ENCODE peak calls at places on chromosomes 13 and 19, in four cellular contexts. One of them, this sample, is unnamed.

GRCh38 chr19:4322942-4323665 is 15.5 kb downstream of the STAP2 start:
- DNase-seq in OCI-LY7: no peak
- DNase-seq in PC-3: no peak
- DNase-seq in AG04450: no peak
- DNase-seq in this sample: no peak

GRCh38 chr19:10079031-10079453 is 7.1 kb upstream of the SHFL start:
- DNase-seq in OCI-LY7: no peak
- DNase-seq in PC-3: peak; percentile 7
- DNase-seq in AG04450: no peak
- DNase-seq in this sample: no peak

GRCh38 chr19:38617283-38617763 is 430 bp downstream of the MAP4K1 start:
- DNase-seq in PC-3: no peak
- DNase-seq in OCI-LY7: peak; percentile 59
- DNase-seq in AG04450: no peak
- DNase-seq in this sample: no peak

GRCh38 chr19:53158119-53158656 is 665 bp downstream of the ZNF347 start:
- DNase-seq in OCI-LY7: peak; percentile 37
- DNase-seq in PC-3: peak; percentile 41
- DNase-seq in AG04450: no peak
- DNase-seq in this sample: peak; percentile 2

GRCh38 chr19:1093811-1094553 is 1.2 kb downstream of the POLR2E start:
- DNase-seq in AG04450: no peak
- DNase-seq in OCI-LY7: no peak
- DNase-seq in PC-3: no peak
- DNase-seq in this sample: no peak

GRCh38 chr13:30676672-30677071 is 58.7 kb upstream of the ALOX5AP start:
- DNase-seq in OCI-LY7: no peak
- DNase-seq in PC-3: peak; percentile 54
- DNase-seq in AG04450: no peak
- DNase-seq in this sample: no peak

GRCh38 chr19:15251749-15252397 is 19.6 kb upstream of the EPHX3 start:
- DNase-seq in OCI-LY7: no peak
- DNase-seq in AG04450: peak; percentile 90
- DNase-seq in PC-3: peak; percentile 55
- DNase-seq in this sample: peak; percentile 59

GRCh38 chr13:94705081-94705751 is 7.1 kb downstream of the SOX21 start:
- DNase-seq in OCI-LY7: no peak
- DNase-seq in PC-3: no peak
- DNase-seq in AG04450: no peak
- DNase-seq in this sample: no peak

GRCh38 chr19:6099633-6100032 is 10.7 kb downstream of the RFX2 start:
- DNase-seq in OCI-LY7: no peak
- DNase-seq in AG04450: no peak
- DNase-seq in PC-3: no peak
- DNase-seq in this sample: no peak

GRCh38 chr19:6099037-6099436 is 11.3 kb downstream of the RFX2 start:
- DNase-seq in AG04450: no peak
- DNase-seq in OCI-LY7: no peak
- DNase-seq in PC-3: no peak
- DNase-seq in this sample: no peak

GRCh38 chr19:6101291-6101690 is 9.0 kb downstream of the RFX2 start:
- DNase-seq in AG04450: no peak
- DNase-seq in OCI-LY7: no peak
- DNase-seq in PC-3: no peak
- DNase-seq in this sample: no peak

GRCh38 chr19:6101991-6102390 is 8.3 kb downstream of the RFX2 start:
- DNase-seq in PC-3: no peak
- DNase-seq in AG04450: no peak
- DNase-seq in OCI-LY7: no peak
- DNase-seq in this sample: no peak

DNA sequence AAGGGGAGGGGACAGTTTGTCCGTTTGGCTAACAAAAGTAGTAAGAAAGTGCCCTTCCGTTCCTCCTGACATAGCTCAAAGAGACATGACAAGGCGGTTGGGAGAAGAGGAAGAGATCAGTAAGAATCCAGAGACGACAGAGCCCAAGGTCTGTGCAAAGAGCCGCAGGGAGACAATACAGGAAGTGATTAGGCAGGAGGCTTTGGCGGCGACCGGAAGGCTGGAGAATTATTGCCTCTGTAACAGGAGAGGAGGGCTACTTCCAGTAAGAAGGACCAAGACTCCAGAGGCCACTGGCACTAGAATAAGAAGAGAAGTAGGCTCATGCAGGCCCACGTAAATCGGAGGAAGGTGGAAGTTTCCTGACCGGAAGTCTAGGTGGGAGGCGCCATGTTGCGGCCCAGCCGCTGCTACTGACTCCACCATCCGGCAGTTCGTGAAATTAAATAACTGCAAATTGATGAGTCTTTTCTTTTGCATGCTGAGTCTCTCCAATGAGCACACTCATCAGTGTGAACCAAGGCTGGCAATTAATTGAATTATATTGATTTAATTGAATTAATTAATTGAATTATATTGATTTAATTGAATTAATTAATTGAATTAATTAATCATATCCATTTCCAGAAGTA is 9.9 kb downstream of the RFX2 start:
- DNase-seq in OCI-LY7: no peak
- DNase-seq in AG04450: no peak
- DNase-seq in PC-3: no peak
- DNase-seq in this sample: no peak
- H3K4me3 ChIP-seq in OCI-LY7: no peak overlapping the region
- H3K4me3 ChIP-seq in AG04450: no peak overlapping the region
- H3K4me3 ChIP-seq in PC-3: no peak overlapping the region
- H3K4me3 ChIP-seq in this sample: no peak overlapping the region

GRCh38 chr19:14089662-14090508 is 666 bp downstream of the SAMD1 start:
- DNase-seq in OCI-LY7: peak; percentile 81
- DNase-seq in PC-3: peak; percentile 58
- DNase-seq in AG04450: no peak
- DNase-seq in this sample: no peak
- TF ChIP-seq CTCF in OCI-LY7: peak; percentile 52
- TF ChIP-seq CTCF in PC-3: no peak
- TF ChIP-seq CTCF in AG04450: no peak
- TF ChIP-seq CTCF in this sample: no peak

DNA sequence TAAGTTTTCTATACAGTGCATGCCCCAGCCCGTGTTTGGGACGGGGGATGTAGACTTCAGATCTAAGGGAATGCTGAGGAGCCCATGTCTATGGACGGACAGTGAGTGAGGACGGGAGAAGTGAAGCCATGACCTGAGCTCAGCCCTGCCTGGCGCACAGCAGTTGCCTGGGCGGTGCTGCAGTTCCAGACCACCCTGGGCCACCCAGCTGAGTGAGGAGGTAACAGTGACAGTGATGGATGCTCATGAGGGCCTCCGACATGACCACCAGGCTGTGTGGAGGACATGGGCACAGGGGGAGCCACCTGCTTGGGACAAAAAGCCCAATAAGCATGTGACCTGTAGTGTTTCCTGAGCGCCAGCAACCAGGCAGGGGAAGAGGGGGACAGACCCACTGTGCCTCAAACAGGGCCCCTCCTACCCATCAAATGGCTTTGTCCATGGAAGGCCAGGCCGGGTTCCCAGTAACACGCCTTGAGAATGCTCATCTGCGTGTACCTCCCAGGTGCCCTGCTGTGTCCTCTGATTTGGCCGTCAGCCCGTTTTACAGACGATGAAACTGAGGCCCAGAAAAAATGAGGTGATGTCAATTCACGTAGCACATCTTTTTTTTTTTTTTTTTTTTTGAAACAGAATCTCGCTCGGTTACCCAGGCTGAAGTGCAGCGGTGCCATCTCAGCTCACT is 22.6 kb downstream of the NOSIP start:
- DNase-seq in OCI-LY7: no peak
- DNase-seq in AG04450: no peak
- DNase-seq in PC-3: no peak
- DNase-seq in this sample: no peak
- H3K4me3 ChIP-seq in OCI-LY7: no peak overlapping the region
- H3K4me3 ChIP-seq in AG04450: no peak overlapping the region
- H3K4me3 ChIP-seq in PC-3: no peak overlapping the region
- H3K4me3 ChIP-seq in this sample: no peak overlapping the region

GRCh38 chr13:53069800-53070199 is 41.2 kb downstream of the OLFM4 start:
- DNase-seq in AG04450: no peak
- DNase-seq in PC-3: no peak
- DNase-seq in OCI-LY7: no peak
- DNase-seq in this sample: no peak

GRCh38 chr13:53064721-53065120 is 36.1 kb downstream of the OLFM4 start:
- DNase-seq in AG04450: no peak
- DNase-seq in OCI-LY7: no peak
- DNase-seq in PC-3: no peak
- DNase-seq in this sample: no peak

GRCh38 chr13:53066411-53066810 is 37.8 kb downstream of the OLFM4 start:
- DNase-seq in PC-3: no peak
- DNase-seq in AG04450: no peak
- DNase-seq in OCI-LY7: no peak
- DNase-seq in this sample: no peak

GRCh38 chr13:53073711-53074110 is 45.1 kb downstream of the OLFM4 start:
- DNase-seq in PC-3: no peak
- DNase-seq in AG04450: no peak
- DNase-seq in OCI-LY7: no peak
- DNase-seq in this sample: no peak

DNA sequence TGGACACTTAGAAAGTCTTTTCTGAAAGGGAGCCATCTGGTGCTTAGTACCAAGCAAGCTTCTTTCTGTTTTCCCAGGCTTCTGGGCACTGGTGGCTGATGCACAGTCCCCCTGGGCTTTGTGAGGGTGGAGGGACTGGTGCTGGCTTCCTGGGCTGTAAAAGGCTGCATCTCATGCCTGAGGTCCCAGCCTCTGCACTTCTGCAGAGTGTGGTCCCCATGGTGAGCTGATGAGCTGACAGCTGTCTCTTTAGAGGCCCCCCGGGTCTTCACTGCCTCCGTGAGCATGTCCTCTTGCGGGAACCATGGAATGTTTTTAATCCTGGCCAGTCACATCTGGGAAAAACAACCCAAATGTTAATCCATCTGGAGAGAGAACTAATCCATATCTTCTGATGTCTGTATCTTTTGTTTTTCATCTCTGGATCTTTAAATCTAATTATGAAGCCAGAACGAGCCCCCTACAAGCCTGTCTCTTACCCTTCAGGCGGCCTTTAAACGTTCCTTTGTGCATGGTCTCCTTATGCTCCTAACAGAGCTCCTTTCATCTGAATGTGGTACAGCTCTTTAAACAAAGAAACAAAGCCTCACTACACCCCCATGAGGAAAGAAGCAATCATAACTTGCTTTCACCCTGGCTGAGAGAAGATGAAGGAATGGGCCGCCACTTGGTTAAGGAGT is 40.4 kb downstream of the OLFM4 start:
- DNase-seq in OCI-LY7: no peak
- DNase-seq in AG04450: no peak
- DNase-seq in PC-3: no peak
- DNase-seq in this sample: no peak
- TF ChIP-seq CTCF in OCI-LY7: no peak
- TF ChIP-seq CTCF in AG04450: no peak
- TF ChIP-seq CTCF in PC-3: no peak
- TF ChIP-seq CTCF in this sample: no peak

GRCh38 chr13:35478384-35479222 is 2.1 kb upstream of the MAB21L1 start:
- DNase-seq in OCI-LY7: no peak
- DNase-seq in PC-3: no peak
- DNase-seq in AG04450: no peak
- DNase-seq in this sample: no peak

GRCh38 chr13:35474551-35474950 is 1.9 kb downstream of the MAB21L1 start:
- DNase-seq in OCI-LY7: no peak
- DNase-seq in PC-3: no peak
- DNase-seq in AG04450: no peak
- DNase-seq in this sample: no peak

GRCh38 chr13:35479223-35479536 is 2.7 kb upstream of the MAB21L1 start:
- DNase-seq in OCI-LY7: no peak
- DNase-seq in AG04450: no peak
- DNase-seq in PC-3: no peak
- DNase-seq in this sample: peak; percentile 62

GRCh38 chr13:35475131-35475959 is 1.1 kb downstream of the MAB21L1 start:
- DNase-seq in AG04450: no peak
- DNase-seq in PC-3: no peak
- DNase-seq in OCI-LY7: no peak
- DNase-seq in this sample: no peak

DNA sequence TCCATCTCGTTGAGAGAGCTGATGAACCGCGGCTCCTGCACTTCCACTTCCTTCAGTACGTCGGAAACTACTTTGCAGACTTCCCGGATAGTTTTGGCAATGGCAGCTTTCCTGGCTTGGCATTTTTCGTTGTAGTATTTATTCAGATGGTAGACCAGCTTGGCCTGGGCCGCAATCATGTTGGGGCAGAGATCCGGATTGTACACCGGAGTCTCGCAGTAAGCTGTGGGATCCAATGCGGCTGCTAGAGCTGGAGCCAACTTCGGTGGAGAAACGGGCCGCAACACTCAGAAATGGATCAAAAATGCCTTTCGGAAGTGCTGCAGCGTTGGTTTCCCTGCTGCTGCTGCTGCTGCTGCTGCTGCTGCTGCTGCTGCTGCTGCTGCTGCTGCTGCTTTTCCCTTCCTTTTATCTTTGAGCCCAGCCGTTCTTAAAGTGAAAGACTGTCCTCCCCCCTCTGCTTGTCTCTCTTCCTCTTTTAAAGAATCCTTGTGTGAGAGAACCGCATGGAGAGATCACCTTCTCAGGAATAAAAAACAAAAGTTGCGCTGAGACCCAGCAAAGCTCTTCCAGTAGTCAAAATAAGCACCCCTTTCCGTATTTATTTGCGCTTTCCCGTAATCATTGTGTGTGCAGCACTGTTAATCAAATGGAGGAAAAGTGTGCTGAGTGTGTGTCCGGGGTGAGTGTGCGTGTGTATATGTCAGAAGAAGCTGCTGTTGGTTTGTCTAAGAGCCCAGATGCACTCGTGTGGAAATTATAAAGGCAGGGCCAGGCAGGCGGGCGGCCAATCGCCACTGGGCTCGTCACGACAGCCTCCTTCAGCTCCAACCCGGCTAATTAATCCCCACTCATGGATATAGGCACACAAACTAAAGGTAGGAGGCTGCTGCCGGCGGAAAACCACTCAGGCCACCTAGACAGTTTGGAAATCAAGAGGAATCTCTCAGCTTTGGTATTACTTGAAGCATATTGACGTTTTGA is at the start of gene MAB21L1:
- DNase-seq in OCI-LY7: no peak
- DNase-seq in PC-3: no peak
- DNase-seq in AG04450: no peak
- DNase-seq in this sample: peak; percentile 89
- H3K4me3 ChIP-seq in OCI-LY7: no peak within 1 kb of the TSS
- H3K4me3 ChIP-seq in PC-3: no peak within 1 kb of the TSS
- H3K4me3 ChIP-seq in AG04450: peak within 1 kb of the TSS; percentile 56
- H3K4me3 ChIP-seq in this sample: peak within 1 kb of the TSS; percentile 96